ENCODE peak calls at places on chromosome 1, in five cellular contexts. One of them, this sample, is unnamed.

GRCh38 chr1:151156515-151156819 is at the start of gene TNFAIP8L2:
- DNase-seq in IMR-90: no peak
- DNase-seq in NT2/D1: no peak
- DNase-seq in endodermal cell: peak; percentile 63
- DNase-seq in heart right ventricle: no peak
- DNase-seq in this sample: no peak

GRCh38 chr1:3409737-3410434 is 44.6 kb upstream of the ARHGEF16 start:
- DNase-seq in IMR-90: peak; percentile 23
- DNase-seq in NT2/D1: no peak
- DNase-seq in endodermal cell: peak; percentile 66
- DNase-seq in heart right ventricle: peak; percentile 58
- DNase-seq in this sample: no peak

GRCh38 chr1:23544444-23545389 is 13.7 kb upstream of the E2F2 start:
- DNase-seq in IMR-90: peak; percentile 83
- DNase-seq in NT2/D1: no peak
- DNase-seq in endodermal cell: peak; percentile 93
- DNase-seq in heart right ventricle: peak; percentile 79
- DNase-seq in this sample: no peak

GRCh38 chr1:151165281-151165737 is 393 bp downstream of the LYSMD1 start:
- DNase-seq in IMR-90: peak; percentile 49
- DNase-seq in NT2/D1: peak; percentile 83
- DNase-seq in endodermal cell: no peak
- DNase-seq in heart right ventricle: peak; percentile 66
- DNase-seq in this sample: no peak

GRCh38 chr1:184191181-184191601 is 139.7 kb downstream of the TSEN15 start:
- DNase-seq in IMR-90: peak; percentile 96
- DNase-seq in NT2/D1: no peak
- DNase-seq in endodermal cell: peak; percentile 88
- DNase-seq in heart right ventricle: peak; percentile 47
- DNase-seq in this sample: no peak

GRCh38 chr1:37474697-37475379 is 458 bp downstream of the ZC3H12A start:
- DNase-seq in IMR-90: no peak
- DNase-seq in NT2/D1: no peak
- DNase-seq in endodermal cell: no peak
- DNase-seq in heart right ventricle: no peak
- DNase-seq in this sample: no peak

GRCh38 chr1:32447469-32448185 is 17.2 kb upstream of the ZBTB8B start:
- DNase-seq in IMR-90: peak; percentile 74
- DNase-seq in NT2/D1: peak; percentile 96
- DNase-seq in endodermal cell: peak; percentile 90
- DNase-seq in heart right ventricle: no peak
- DNase-seq in this sample: no peak

GRCh38 chr1:156436319-156437043 is 64.1 kb downstream of the MEF2D start:
- DNase-seq in IMR-90: no peak
- DNase-seq in NT2/D1: no peak
- DNase-seq in endodermal cell: peak; percentile 78
- DNase-seq in heart right ventricle: no peak
- DNase-seq in this sample: no peak

GRCh38 chr1:94979126-94979525 is 52.2 kb upstream of the CNN3 start:
- DNase-seq in IMR-90: no peak
- DNase-seq in NT2/D1: no peak
- DNase-seq in endodermal cell: no peak
- DNase-seq in heart right ventricle: no peak
- DNase-seq in this sample: no peak

GRCh38 chr1:85321237-85321964 is 45.0 kb upstream of the BCL10 start:
- DNase-seq in IMR-90: peak; percentile 75
- DNase-seq in NT2/D1: no peak
- DNase-seq in endodermal cell: no peak
- DNase-seq in heart right ventricle: no peak
- DNase-seq in this sample: no peak

GRCh38 chr1:184504012-184504694 is 117.3 kb downstream of the C1orf21 start:
- DNase-seq in IMR-90: no peak
- DNase-seq in NT2/D1: no peak
- DNase-seq in endodermal cell: no peak
- DNase-seq in heart right ventricle: no peak
- DNase-seq in this sample: no peak

GRCh38 chr1:47399841-47400144 is 16.3 kb upstream of the FOXE3 start:
- DNase-seq in IMR-90: no peak
- DNase-seq in NT2/D1: no peak
- DNase-seq in endodermal cell: no peak
- DNase-seq in heart right ventricle: no peak
- DNase-seq in this sample: no peak

GRCh38 chr1:61496501-61496900 is 228.4 kb downstream of the TM2D1 start:
- DNase-seq in IMR-90: no peak
- DNase-seq in NT2/D1: no peak
- DNase-seq in endodermal cell: no peak
- DNase-seq in heart right ventricle: no peak
- DNase-seq in this sample: no peak

GRCh38 chr1:224435999-224436398 is 1.4 kb upstream of the WDR26 start:
- DNase-seq in IMR-90: no peak
- DNase-seq in NT2/D1: no peak
- DNase-seq in endodermal cell: no peak
- DNase-seq in heart right ventricle: no peak
- DNase-seq in this sample: no peak

GRCh38 chr1:2214541-2215241 is 13.4 kb upstream of the SKI start:
- DNase-seq in IMR-90: no peak
- DNase-seq in NT2/D1: no peak
- DNase-seq in endodermal cell: peak; percentile 65
- DNase-seq in heart right ventricle: peak; percentile 60
- DNase-seq in this sample: no peak

GRCh38 chr1:248618878-248619277 is 16.0 kb downstream of the OR2T11 start:
- DNase-seq in IMR-90: peak; percentile 0
- DNase-seq in NT2/D1: peak; percentile 3
- DNase-seq in endodermal cell: peak; percentile 77
- DNase-seq in heart right ventricle: no peak
- DNase-seq in this sample: no peak

GRCh38 chr1:18069903-18070302 is 37.7 kb upstream of the IGSF21 start:
- DNase-seq in IMR-90: no peak
- DNase-seq in NT2/D1: no peak
- DNase-seq in endodermal cell: no peak
- DNase-seq in heart right ventricle: no peak
- DNase-seq in this sample: no peak

GRCh38 chr1:167668108-167668507 is 38.1 kb downstream of the RCSD1 start:
- DNase-seq in IMR-90: no peak
- DNase-seq in NT2/D1: no peak
- DNase-seq in endodermal cell: no peak
- DNase-seq in heart right ventricle: no peak
- DNase-seq in this sample: no peak

GRCh38 chr1:10117865-10118264 is 85.1 kb downstream of the UBE4B start:
- DNase-seq in IMR-90: peak; percentile 63
- DNase-seq in NT2/D1: no peak
- DNase-seq in endodermal cell: no peak
- DNase-seq in heart right ventricle: no peak
- DNase-seq in this sample: no peak

GRCh38 chr1:220370041-220370700 is 97.9 kb upstream of the RAB3GAP2 start:
- DNase-seq in IMR-90: peak; percentile 70
- DNase-seq in NT2/D1: no peak
- DNase-seq in endodermal cell: peak; percentile 69
- DNase-seq in heart right ventricle: peak; percentile 15
- DNase-seq in this sample: no peak

GRCh38 chr1:117828206-117828605 is 101.2 kb downstream of the GDAP2 start:
- DNase-seq in IMR-90: peak; percentile 82
- DNase-seq in NT2/D1: no peak
- DNase-seq in endodermal cell: no peak
- DNase-seq in heart right ventricle: peak; percentile 50
- DNase-seq in this sample: no peak

GRCh38 chr1:160156361-160156760 is 5.0 kb downstream of the ATP1A4 start:
- DNase-seq in IMR-90: no peak
- DNase-seq in NT2/D1: no peak
- DNase-seq in endodermal cell: no peak
- DNase-seq in heart right ventricle: no peak
- DNase-seq in this sample: no peak

GRCh38 chr1:98732985-98733781 is 71.7 kb downstream of the SNX7 start:
- DNase-seq in IMR-90: peak; percentile 18
- DNase-seq in NT2/D1: no peak
- DNase-seq in endodermal cell: no peak
- DNase-seq in heart right ventricle: no peak
- DNase-seq in this sample: no peak

GRCh38 chr1:218686258-218686657 is 341.1 kb downstream of the TGFB2 start:
- DNase-seq in IMR-90: peak; percentile 79
- DNase-seq in NT2/D1: no peak
- DNase-seq in endodermal cell: no peak
- DNase-seq in heart right ventricle: no peak
- DNase-seq in this sample: no peak

GRCh38 chr1:1330366-1331067 is 563 bp upstream of the TAS1R3 start:
- DNase-seq in IMR-90: no peak
- DNase-seq in NT2/D1: no peak
- DNase-seq in endodermal cell: no peak
- DNase-seq in heart right ventricle: no peak
- DNase-seq in this sample: no peak

GRCh38 chr1:94674876-94675275 is 133.3 kb upstream of the F3 start:
- DNase-seq in IMR-90: no peak
- DNase-seq in NT2/D1: no peak
- DNase-seq in endodermal cell: no peak
- DNase-seq in heart right ventricle: no peak
- DNase-seq in this sample: no peak

GRCh38 chr1:207404849-207405525 is 49.1 kb upstream of the CR2 start:
- DNase-seq in IMR-90: peak; percentile 78
- DNase-seq in NT2/D1: peak; percentile 48
- DNase-seq in endodermal cell: no peak
- DNase-seq in heart right ventricle: no peak
- DNase-seq in this sample: peak; percentile 20

GRCh38 chr1:113993766-113994165 is 14.5 kb downstream of the OLFML3 start:
- DNase-seq in IMR-90: no peak
- DNase-seq in NT2/D1: no peak
- DNase-seq in endodermal cell: no peak
- DNase-seq in heart right ventricle: no peak
- DNase-seq in this sample: no peak

GRCh38 chr1:182206628-182207239 is 145.2 kb upstream of the ZNF648 start:
- DNase-seq in IMR-90: no peak
- DNase-seq in NT2/D1: no peak
- DNase-seq in endodermal cell: no peak
- DNase-seq in heart right ventricle: peak; percentile 66
- DNase-seq in this sample: no peak

DNA sequence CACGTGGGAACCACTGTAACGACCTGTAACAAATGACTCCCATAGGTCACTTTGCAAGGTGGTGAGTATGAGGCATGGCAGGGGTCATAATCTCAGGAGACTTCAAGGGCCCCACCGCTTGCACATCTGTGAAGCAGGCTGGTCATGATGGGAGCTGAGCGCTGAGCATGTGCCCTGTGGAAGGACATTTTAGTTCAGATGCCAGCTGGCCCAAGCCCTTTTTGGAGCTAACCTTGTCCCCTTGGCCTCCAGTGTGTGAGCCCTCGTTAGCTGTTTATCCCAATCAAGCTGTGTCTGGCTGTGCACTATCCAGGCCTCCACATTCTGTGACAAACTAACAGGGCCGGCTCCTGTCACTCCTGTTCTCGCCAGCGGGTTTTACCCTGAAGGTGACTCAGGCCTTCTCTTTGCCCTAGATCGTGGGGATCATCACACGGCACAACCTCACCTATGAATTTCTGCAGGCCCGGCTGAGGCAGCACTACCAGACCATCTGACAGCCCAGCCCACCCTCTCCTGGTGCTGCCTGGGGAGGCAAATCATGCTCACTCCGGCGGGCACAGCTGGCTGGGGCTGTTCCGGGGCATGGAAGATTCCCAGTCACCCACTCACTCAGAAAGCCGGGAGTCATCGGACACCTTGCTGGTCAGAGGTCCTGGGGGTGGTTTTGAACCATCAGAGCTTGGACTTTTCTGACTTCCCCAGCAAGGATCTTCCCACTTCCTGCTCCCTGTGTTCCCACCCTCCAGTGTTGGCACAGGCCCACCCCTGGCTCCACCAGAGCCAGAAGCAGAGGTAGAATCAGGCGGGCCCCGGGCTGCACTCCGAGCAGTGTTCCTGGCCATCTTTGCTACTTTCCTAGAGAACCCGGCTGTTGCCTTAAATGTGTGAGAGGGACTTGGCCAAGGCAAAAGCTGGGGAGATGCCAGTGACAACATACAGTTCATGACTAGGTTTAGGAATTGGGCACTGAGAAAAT is 7.6 kb downstream of the NPPA start:
- DNase-seq in IMR-90: no peak
- DNase-seq in NT2/D1: no peak
- DNase-seq in endodermal cell: no peak
- DNase-seq in heart right ventricle: no peak
- DNase-seq in this sample: no peak
- H3K36me3 ChIP-seq in IMR-90: peaks cover 72% of the 10 kb centered on the region
- H3K36me3 ChIP-seq in NT2/D1: peaks cover 94% of the 10 kb centered on the region
- H3K36me3 ChIP-seq in endodermal cell: peaks cover 73% of the 10 kb centered on the region
- H3K36me3 ChIP-seq in heart right ventricle: peaks cover 100% of the 10 kb centered on the region
- H3K36me3 ChIP-seq in this sample: peaks cover 60% of the 10 kb centered on the region

GRCh38 chr1:171637928-171638576 is 14.4 kb downstream of the MYOC start:
- DNase-seq in IMR-90: no peak
- DNase-seq in NT2/D1: no peak
- DNase-seq in endodermal cell: no peak
- DNase-seq in heart right ventricle: no peak
- DNase-seq in this sample: no peak

GRCh38 chr1:171636141-171636540 is 14.1 kb downstream of the MYOCOS start:
- DNase-seq in IMR-90: no peak
- DNase-seq in NT2/D1: no peak
- DNase-seq in endodermal cell: peak; percentile 68
- DNase-seq in heart right ventricle: no peak
- DNase-seq in this sample: no peak

GRCh38 chr1:171640225-171640624 is 12.3 kb downstream of the MYOC start:
- DNase-seq in IMR-90: no peak
- DNase-seq in NT2/D1: no peak
- DNase-seq in endodermal cell: no peak
- DNase-seq in heart right ventricle: no peak
- DNase-seq in this sample: no peak

GRCh38 chr1:171641076-171641864 is 11.2 kb downstream of the MYOC start:
- DNase-seq in IMR-90: no peak
- DNase-seq in NT2/D1: no peak
- DNase-seq in endodermal cell: peak; percentile 80
- DNase-seq in heart right ventricle: no peak
- DNase-seq in this sample: peak; percentile 60

DNA sequence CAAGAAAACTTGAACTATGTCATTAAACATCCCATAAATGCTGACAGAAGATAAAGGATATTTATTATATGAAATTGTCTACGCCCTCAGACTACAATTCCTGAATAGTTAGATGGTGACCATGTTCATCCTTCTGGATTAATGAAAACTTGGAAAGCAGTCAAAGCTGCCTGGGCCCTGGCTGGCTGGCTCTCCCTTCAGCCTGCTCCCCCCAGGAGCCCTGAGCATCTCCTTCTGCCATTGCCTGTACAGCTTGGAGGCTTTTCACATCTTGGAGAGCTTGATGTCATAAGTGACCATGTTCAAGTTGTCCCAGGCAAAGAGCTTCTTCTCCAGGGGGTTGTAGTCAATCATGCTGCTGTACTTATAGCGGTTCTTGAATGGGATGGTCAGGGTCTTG is 13.6 kb downstream of the MYOCOS start:
- DNase-seq in IMR-90: no peak
- DNase-seq in NT2/D1: no peak
- DNase-seq in endodermal cell: no peak
- DNase-seq in heart right ventricle: no peak
- DNase-seq in this sample: no peak
- H3K4me3 ChIP-seq in IMR-90: no peak overlapping the region
- H3K4me3 ChIP-seq in NT2/D1: no peak overlapping the region
- H3K4me3 ChIP-seq in endodermal cell: no peak overlapping the region
- H3K4me3 ChIP-seq in heart right ventricle: no peak overlapping the region
- H3K4me3 ChIP-seq in this sample: no peak overlapping the region

GRCh38 chr1:236896716-236897115 is 101.6 kb downstream of the MTR start:
- DNase-seq in IMR-90: no peak
- DNase-seq in NT2/D1: no peak
- DNase-seq in endodermal cell: no peak
- DNase-seq in heart right ventricle: no peak
- DNase-seq in this sample: no peak
- H3K36me3 ChIP-seq in IMR-90: peaks cover 33% of the 10 kb centered on the region
- H3K36me3 ChIP-seq in NT2/D1: peaks cover 88% of the 10 kb centered on the region
- H3K36me3 ChIP-seq in endodermal cell: peaks cover 21% of the 10 kb centered on the region
- H3K36me3 ChIP-seq in heart right ventricle: peaks cover 89% of the 10 kb centered on the region
- H3K36me3 ChIP-seq in this sample: peaks cover 6% of the 10 kb centered on the region

GRCh38 chr1:203267912-203268311 is 37.4 kb upstream of the BTG2 start:
- DNase-seq in IMR-90: no peak
- DNase-seq in NT2/D1: no peak
- DNase-seq in endodermal cell: no peak
- DNase-seq in heart right ventricle: no peak
- DNase-seq in this sample: no peak
- H3K4me3 ChIP-seq in IMR-90: peak overlapping the region; percentile 59
- H3K4me3 ChIP-seq in NT2/D1: no peak overlapping the region
- H3K4me3 ChIP-seq in endodermal cell: peak overlapping the region; percentile 78
- H3K4me3 ChIP-seq in heart right ventricle: peak overlapping the region; percentile 65
- H3K4me3 ChIP-seq in this sample: peak overlapping the region; percentile 67